ENCODE peak calls at places on chromosome 21, in seven cellular contexts. T is mammary epithelial cell, B is IMR-90, A is colonic mucosa, O is AG04449, I is lower lobe of right lung, H is left ventricle myocardium inferior. K is an unnamed sample.

GRCh38 chr21:46245213-46245915 is 16.8 kb upstream of the LSS start:
- DNase-seq in I (no peak), T (no peak), O (no peak), A (no peak), H (no peak), B (no peak), K (no peak)

GRCh38 chr21:46375560-46376230 is 51.7 kb downstream of the PCNT start:
- DNase-seq in H (peak; percentile 31), T (no peak), B (no peak), O (no peak), I (no peak), A (no peak), K (no peak)

GRCh38 chr21:17514124-17514481 is 1.3 kb downstream of the CXADR start:
- DNase-seq in O (no peak), I (no peak), B (no peak), T (peak; percentile 36), A (no peak), H (no peak), K (no peak)

GRCh38 chr21:14523234-14523633 is 22.9 kb downstream of the SAMSN1 start:
- DNase-seq in H (no peak), I (no peak), O (no peak), B (no peak), T (no peak), A (no peak), K (no peak)

GRCh38 chr21:46158666-46159300 is 3.4 kb upstream of the FTCD start:
- DNase-seq in H (no peak), I (no peak), O (no peak), T (no peak), B (no peak), A (no peak), K (no peak)

GRCh38 chr21:46077674-46078101 is 20.2 kb upstream of the COL6A2 start:
- DNase-seq in T (no peak), I (peak; percentile 40), A (no peak), O (no peak), H (no peak), B (no peak), K (no peak)

GRCh38 chr21:31326478-31327247 is 17.4 kb downstream of the TIAM1 start:
- DNase-seq in O (no peak), A (no peak), T (no peak), H (no peak), B (no peak), I (no peak), K (no peak)

GRCh38 chr21:46540087-46540710 is 64.7 kb downstream of the S100B start:
- DNase-seq in O (no peak), B (no peak), A (no peak), T (no peak), I (no peak), H (no peak), K (no peak)

GRCh38 chr21:20739421-20739820 is 258.8 kb upstream of the NCAM2 start:
- DNase-seq in H (no peak), B (no peak), A (no peak), I (no peak), O (no peak), T (no peak), K (no peak)

GRCh38 chr21:41148798-41149197 is 19.2 kb upstream of the BACE2 start:
- DNase-seq in A (no peak), H (no peak), B (no peak), O (no peak), I (no peak), T (no peak), K (no peak)

GRCh38 chr21:41149199-41149598 is 18.8 kb upstream of the BACE2 start:
- DNase-seq in O (no peak), H (no peak), B (no peak), I (no peak), T (no peak), A (no peak), K (no peak)

GRCh38 chr21:41143596-41144325 is 24.2 kb upstream of the BACE2 start:
- DNase-seq in O (no peak), A (no peak), T (no peak), H (no peak), B (no peak), I (no peak), K (no peak)

GRCh38 chr21:41147979-41148355 is 20.0 kb upstream of the BACE2 start:
- DNase-seq in A (no peak), I (no peak), O (no peak), B (no peak), T (no peak), H (no peak), K (no peak)

GRCh38 chr21:41147096-41147978 is 20.6 kb upstream of the BACE2 start:
- DNase-seq in O (no peak), B (no peak), A (no peak), H (no peak), I (no peak), T (no peak), K (no peak)
- TF ChIP-seq CTCF in O (no peak), B (no peak), A (no peak), H (no peak), I (no peak), T (no peak), K (no peak)

GRCh38 chr21:32797679-32798078 is 26.1 kb upstream of the PAXBP1 start:
- DNase-seq in I (no peak), A (no peak), T (no peak), O (no peak), B (no peak), H (no peak), K (no peak)

GRCh38 chr21:32795802-32796489 is 24.4 kb upstream of the PAXBP1 start:
- DNase-seq in B (no peak), T (no peak), A (no peak), O (no peak), H (no peak), I (no peak), K (no peak)

GRCh38 chr21:32802954-32803353 is 31.4 kb upstream of the PAXBP1 start:
- DNase-seq in I (no peak), B (no peak), O (no peak), A (no peak), T (no peak), H (no peak), K (no peak)

GRCh38 chr21:32803651-32804050 is 32.1 kb upstream of the PAXBP1 start:
- DNase-seq in I (no peak), H (no peak), A (no peak), O (no peak), B (peak; percentile 30), T (no peak), K (no peak)

DNA sequence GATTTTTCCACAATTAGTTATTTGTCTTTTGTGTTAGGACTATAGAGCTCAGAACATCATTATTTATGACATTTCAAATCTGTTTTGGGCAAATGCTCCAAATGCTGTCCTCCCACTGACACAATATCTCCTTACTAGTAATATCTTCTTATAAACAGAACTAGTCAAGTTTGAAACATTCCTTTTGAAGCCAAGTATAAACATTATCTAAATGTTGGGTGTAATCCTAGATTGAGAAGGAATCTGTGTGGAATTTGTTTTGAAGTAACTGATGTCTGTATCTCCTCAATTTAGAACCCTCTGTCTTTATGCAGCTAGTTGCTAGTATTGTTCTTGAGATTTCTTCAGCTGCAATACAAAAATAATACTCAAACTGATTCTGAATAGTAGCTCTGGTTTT is 28.5 kb upstream of the PAXBP1 start:
- DNase-seq in T (no peak), O (no peak), H (no peak), B (peak; percentile 35), I (no peak), A (no peak), K (no peak)
- TF ChIP-seq CTCF in T (no peak), O (no peak), H (no peak), B (no peak), I (no peak), A (no peak), K (no peak)

DNA sequence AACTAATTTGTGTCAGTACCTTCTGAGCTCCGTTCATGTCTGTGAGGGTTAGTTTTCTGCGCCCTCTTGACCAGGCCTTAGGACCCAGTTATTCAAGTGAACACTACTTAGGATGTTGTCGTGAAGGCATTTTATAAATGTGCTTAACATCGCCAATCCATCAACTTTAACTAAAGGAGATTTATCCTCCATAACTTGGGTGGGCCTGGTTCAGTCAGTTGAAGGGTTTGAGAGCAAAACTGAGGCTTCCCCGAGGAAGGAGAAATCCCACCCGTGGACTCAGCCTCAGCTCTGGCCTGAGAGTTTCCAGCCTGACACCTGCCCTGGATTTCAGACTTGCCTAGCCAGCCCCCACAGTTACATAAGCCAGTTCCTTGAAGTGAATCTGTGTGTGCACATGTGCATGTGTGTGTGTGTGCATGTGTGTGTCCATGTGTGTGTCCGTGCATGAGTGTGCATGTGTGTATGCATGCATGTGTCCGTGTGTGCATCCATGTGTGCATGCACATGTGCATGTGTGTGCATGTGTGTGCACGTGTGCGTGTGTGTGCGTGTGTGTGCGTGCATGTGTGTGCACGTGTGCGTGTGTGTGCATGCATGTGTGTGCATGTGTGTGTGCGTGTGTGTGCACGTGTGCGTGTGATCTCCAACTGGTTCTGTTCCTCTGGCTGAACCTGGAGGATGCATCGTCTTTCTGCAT is 62.1 kb upstream of the PDE9A start:
- DNase-seq in O (no peak), T (no peak), A (no peak), H (no peak), I (no peak), B (no peak), K (no peak)
- TF ChIP-seq CTCF in O (no peak), T (no peak), A (no peak), H (no peak), I (no peak), B (no peak), K (no peak)

GRCh38 chr21:34204021-34204420 is 130.6 kb downstream of the MRPS6 start:
- DNase-seq in T (no peak), H (no peak), I (no peak), A (peak; percentile 41), O (no peak), B (no peak), K (no peak)

GRCh38 chr21:34205811-34206635 is 132.6 kb downstream of the MRPS6 start:
- DNase-seq in A (no peak), I (no peak), T (no peak), O (no peak), H (no peak), B (no peak), K (no peak)

GRCh38 chr21:34202553-34203332 is 129.4 kb downstream of the MRPS6 start:
- DNase-seq in T (no peak), A (no peak), O (no peak), I (peak; percentile 68), B (no peak), H (peak; percentile 25), K (peak; percentile 75)

GRCh38 chr21:34201441-34201838 is 128.1 kb downstream of the MRPS6 start:
- DNase-seq in A (no peak), I (no peak), O (no peak), T (no peak), B (no peak), H (no peak), K (no peak)

DNA sequence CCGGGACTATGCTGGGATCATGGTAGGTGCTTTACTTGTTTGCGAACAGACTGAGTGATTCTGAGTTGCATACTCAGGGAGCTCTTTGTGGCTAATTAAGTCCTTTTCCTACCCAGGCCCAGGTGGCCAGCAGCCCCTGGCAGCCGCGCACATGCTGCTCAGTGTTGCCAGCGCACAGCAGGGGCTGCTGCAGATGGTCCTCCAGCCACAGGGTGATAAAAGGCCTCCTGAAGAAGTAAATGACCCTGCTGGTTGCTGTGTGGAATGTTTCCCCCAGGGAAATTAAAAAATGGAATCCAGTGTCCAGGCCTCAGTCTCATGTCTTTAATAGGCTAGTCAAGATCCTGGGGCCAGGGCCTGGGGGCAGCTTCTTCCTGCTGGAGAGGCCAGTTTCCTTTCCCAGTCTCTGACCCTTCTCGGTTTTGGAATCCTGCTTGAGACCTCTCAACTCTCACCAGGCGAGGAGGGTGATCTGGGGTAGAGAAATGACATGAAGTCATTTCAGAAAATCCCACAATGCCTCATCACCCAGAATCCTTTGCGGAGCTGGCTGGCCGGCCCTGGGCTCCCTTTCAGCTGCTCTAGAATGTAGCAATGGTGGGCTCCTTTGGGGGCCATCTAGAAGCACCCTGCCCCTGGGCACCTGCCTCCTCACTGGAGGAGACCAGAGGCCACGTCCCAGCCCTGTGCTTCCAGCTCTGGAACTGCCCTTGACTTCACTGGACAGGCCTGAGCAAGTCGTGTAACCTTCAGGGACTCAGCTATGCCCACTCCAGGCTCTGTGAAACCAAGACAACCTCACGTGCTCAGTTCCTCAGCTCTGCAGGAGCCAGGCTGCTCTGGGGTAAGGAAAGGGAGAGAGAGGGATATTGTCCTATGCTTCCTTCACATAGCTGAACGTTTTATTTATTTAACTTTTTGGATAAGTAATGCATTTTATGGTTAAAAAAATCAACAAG is 131.4 kb downstream of the MRPS6 start:
- DNase-seq in B (no peak), I (no peak), T (peak; percentile 6), H (no peak), O (no peak), A (no peak), K (no peak)
- TF ChIP-seq CTCF in B (no peak), I (no peak), T (no peak), H (no peak), O (no peak), A (no peak), K (no peak)

K was measured in mesothelial cell of epicardium.